ENCODE peak calls at places on chromosomes 1 and 21, in four cellular contexts. X, V, L and S are unnamed samples.

GRCh38 chr1:24022611-24023359 is 42.7 kb upstream of the SRSF10 start:
- DNase-seq in V (peak), L (peak), X (peak), S (no peak)

GRCh38 chr1:9115656-9116205 is 13.2 kb downstream of the GPR157 start:
- DNase-seq in V (no peak), L (no peak), X (peak), S (no peak)

GRCh38 chr1:211951856-211952255 is 83.5 kb downstream of the INTS7 start:
- DNase-seq in X (peak), L (peak), V (no peak), S (no peak)

GRCh38 chr1:47437518-47438320 is at the start of gene FOXD2:
- DNase-seq in V (peak), L (peak), X (peak), S (peak)

GRCh38 chr1:188295157-188295556 is 1466.4 kb downstream of the PLA2G4A start:
- DNase-seq in L (no peak), V (no peak), X (no peak), S (no peak)

GRCh38 chr1:145758116-145758515 is 38.8 kb downstream of the CD160 start:
- DNase-seq in V (no peak), X (no peak), L (no peak), S (no peak)

GRCh38 chr1:115977481-115978258 is 1.4 kb downstream of the SLC22A15 start:
- DNase-seq in V (no peak), L (peak), X (peak), S (no peak)

GRCh38 chr21:45515241-45516061 is 26.8 kb downstream of the SLC19A1 start:
- DNase-seq in V (peak), X (no peak), L (no peak), S (peak)

GRCh38 chr1:101026394-101026788 is 807 bp upstream of the DPH5 start:
- DNase-seq in L (no peak), X (no peak), V (no peak), S (no peak)

GRCh38 chr1:245475961-245476522 is 321.3 kb downstream of the KIF26B start:
- DNase-seq in V (no peak), X (no peak), L (no peak), S (no peak)

GRCh38 chr1:62395291-62395690 is 41.6 kb upstream of the USP1 start:
- DNase-seq in L (no peak), V (no peak), X (no peak), S (no peak)

GRCh38 chr1:166302919-166303758 is 136.3 kb upstream of the FAM78B start:
- DNase-seq in X (no peak), V (no peak), L (no peak), S (no peak)

GRCh38 chr1:209104646-209105045 is 478.9 kb upstream of the CAMK1G start:
- DNase-seq in X (no peak), L (no peak), V (no peak), S (no peak)

GRCh38 chr1:5488448-5488847 is 503.8 kb downstream of the NPHP4 start:
- DNase-seq in V (no peak), L (no peak), X (no peak), S (no peak)

GRCh38 chr1:106536741-106537140 is 519.7 kb upstream of the PRMT6 start:
- DNase-seq in V (no peak), X (no peak), L (no peak), S (no peak)

GRCh38 chr1:70075751-70076150 is 129.6 kb downstream of the LRRC40 start:
- DNase-seq in X (no peak), L (no peak), V (no peak), S (no peak)

GRCh38 chr21:14353712-14354111 is 29.2 kb downstream of the HSPA13 start:
- DNase-seq in V (no peak), X (no peak), L (no peak), S (no peak)

GRCh38 chr21:14614287-14614686 is 68.2 kb upstream of the SAMSN1 start:
- DNase-seq in V (no peak), L (no peak), X (no peak), S (no peak)

GRCh38 chr1:195766709-195767108 is 841.5 kb downstream of the KCNT2 start:
- DNase-seq in V (no peak), L (peak), X (peak), S (no peak)

GRCh38 chr21:25240974-25241373 is 366.3 kb downstream of the MRPL39 start:
- DNase-seq in V (no peak), X (no peak), L (no peak), S (no peak)

GRCh38 chr1:201137579-201138310 is 10.8 kb upstream of the ASCL5 start:
- DNase-seq in X (peak), V (peak), L (peak), S (peak)

GRCh38 chr1:247111259-247111635 is 7.1 kb upstream of the ZNF669 start:
- DNase-seq in X (no peak), L (no peak), V (no peak), S (peak)

GRCh38 chr1:225819346-225820192 is 9.6 kb downstream of the EPHX1 start:
- DNase-seq in X (no peak), V (no peak), L (peak), S (no peak)
- TF ChIP-seq CTCF in X (no peak), V (no peak), L (no peak), S (no peak)

GRCh38 chr1:156859523-156860112 is 701 bp upstream of the INSRR start:
- DNase-seq in V (no peak), X (peak), L (peak), S (no peak)

GRCh38 chr1:156860113-156860638 is 489 bp upstream of the NTRK1 start:
- DNase-seq in V (peak), L (peak), X (peak), S (no peak)

GRCh38 chr1:156858959-156859522 is at the start of gene INSRR:
- DNase-seq in V (no peak), X (no peak), L (peak), S (no peak)

GRCh38 chr1:156857532-156857931 is 1.4 kb downstream of the INSRR start:
- DNase-seq in L (no peak), V (no peak), X (no peak), S (no peak)

GRCh38 chr1:156858555-156858956 is 361 bp downstream of the INSRR start:
- DNase-seq in X (no peak), V (no peak), L (no peak), S (no peak)
- H3K4me3 ChIP-seq in X (no peak), V (peak), L (no peak), S (no peak)

GRCh38 chr1:230794431-230794830 is 47.2 kb downstream of the CAPN9 start:
- DNase-seq in L (no peak), V (no peak), X (no peak), S (no peak)

GRCh38 chr1:230794871-230795645 is 47.9 kb downstream of the CAPN9 start:
- DNase-seq in V (no peak), L (no peak), X (no peak), S (no peak)

GRCh38 chr1:230793463-230793745 is 46.2 kb downstream of the CAPN9 start:
- DNase-seq in V (no peak), X (no peak), L (no peak), S (no peak)

GRCh38 chr1:230791986-230792564 is 44.9 kb downstream of the CAPN9 start:
- DNase-seq in V (no peak), L (no peak), X (no peak), S (no peak)

DNA sequence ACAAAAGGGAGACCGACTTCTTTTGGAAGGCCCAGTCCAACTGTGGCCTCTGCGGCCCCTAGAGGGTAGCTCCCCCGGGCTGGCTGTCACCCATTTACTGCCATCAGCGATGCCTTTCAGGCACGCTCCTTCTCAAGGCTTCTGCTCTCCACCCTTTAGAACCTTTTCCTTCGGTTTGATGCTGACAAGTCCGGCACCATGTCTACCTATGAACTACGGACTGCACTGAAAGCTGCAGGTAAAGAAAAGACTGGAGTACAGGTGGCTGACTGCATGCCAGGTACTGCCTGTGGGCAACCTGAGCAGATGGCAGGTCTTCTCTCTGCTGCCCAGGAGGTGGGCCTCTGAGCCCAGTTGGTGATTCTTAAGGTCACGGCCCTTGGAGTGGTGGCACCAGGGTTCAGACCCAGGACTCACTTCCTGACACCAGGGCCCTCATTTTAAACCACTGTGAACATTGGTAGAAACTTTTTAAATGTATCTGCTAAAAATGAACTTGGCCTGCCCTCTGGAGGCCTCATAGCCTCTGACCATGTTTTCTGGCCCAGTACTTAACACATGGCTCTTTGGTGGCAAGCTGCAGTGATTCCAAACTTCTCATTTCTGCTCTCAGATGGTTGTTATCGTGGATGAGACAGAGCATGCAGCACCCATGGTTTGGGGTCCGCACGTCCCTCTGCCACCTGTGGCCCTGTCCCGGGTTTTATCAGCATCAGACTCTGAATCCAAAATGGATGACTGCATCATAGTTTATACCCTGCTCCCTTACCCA is 45.7 kb downstream of the CAPN9 start:
- DNase-seq in L (peak), V (no peak), X (peak), S (no peak)
- TF ChIP-seq CTCF in L (no peak), V (no peak), X (peak), S (no peak)

GRCh38 chr1:172145231-172145651 is 275.2 kb upstream of the C1orf105 start:
- DNase-seq in X (peak), V (no peak), L (peak), S (no peak)
- H3K4me3 ChIP-seq in X (peak), V (peak), L (peak), S (no peak)

DNA sequence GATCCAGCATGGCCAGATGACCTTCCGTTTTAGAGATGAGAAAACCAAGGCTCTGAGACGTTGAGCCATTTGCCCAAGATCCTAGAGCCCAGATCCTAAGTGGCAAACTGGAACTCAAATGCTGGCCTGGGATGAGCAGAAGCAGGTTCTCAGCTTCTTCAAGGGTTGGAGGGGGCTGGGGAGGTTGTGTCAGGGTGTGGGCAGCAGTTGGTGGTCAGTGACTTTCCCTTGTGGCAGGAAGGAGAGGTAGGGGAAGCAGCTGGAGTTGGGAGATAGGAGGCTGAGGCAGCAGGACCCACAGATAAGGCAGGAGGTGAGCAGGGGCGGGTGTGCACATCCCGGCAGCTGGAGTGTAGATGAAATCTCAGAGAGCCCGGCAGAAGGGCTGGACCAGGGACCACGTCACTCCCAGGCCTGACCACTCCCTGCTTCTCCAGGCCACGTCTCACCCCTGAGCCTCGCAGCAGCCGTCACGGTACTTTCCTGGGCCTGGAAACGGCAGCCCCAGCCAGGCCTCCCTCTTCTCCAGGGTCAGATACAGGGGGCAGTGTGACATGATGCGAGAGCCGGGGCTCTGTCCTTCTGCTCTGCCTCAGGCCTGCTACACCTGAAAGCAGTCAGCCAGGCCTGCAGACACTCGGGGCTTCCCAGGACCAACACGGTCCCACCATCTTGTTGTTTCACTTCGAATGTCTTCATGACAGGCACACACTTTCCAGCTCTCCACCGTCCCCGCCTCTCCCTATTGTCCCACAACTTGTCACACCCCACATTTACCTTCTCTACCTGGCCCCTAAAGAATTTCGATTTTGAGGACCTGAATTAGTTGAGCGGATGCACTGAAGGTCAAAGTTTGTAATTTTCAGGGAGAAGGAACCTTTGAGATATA is 11.5 kb upstream of the LAPTM5 start:
- DNase-seq in V (no peak), L (no peak), X (peak), S (no peak)
- TF ChIP-seq CTCF in V (no peak), L (no peak), X (no peak), S (no peak)

DNA sequence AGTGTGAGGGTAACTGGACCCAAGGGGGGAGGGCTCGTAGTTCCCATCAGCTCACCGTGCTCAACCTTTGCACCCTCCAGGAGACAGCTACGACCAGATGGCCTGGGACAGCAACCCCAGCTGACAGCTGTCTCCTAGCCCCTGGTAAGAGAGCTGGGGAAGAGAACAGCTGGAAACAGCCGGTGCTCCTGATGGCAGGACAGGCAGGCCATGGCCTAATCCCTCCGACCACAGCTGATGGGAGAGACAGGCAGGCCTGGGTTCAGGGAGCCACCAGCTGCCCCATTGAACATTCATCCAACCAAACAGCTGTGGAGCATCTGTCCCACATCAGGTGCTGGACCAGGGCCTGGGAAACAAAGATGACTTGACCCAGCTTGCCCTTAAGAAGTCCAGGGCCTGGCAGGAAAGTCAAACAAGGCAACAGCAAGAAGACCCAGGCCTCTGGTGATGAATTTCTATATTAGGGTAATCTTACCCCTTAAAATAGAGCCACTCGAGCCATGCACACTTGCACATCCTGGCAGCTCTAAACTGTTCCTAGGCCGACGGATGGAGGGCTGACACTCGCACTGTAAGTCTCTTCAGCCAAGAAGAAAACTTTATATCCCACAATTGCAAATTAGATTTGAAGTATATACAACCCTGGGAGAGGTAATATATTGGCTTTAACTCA is 12.2 kb downstream of the OLFML2B start:
- DNase-seq in X (no peak), V (no peak), L (no peak), S (no peak)
- H3K4me3 ChIP-seq in X (no peak), V (no peak), L (no peak), S (no peak)

GRCh38 chr1:181482521-181483083 is 715 bp upstream of the CACNA1E start:
- DNase-seq in V (peak), X (no peak), L (peak), S (peak)
- TF ChIP-seq CTCF in V (no peak), X (no peak), L (no peak), S (no peak)

DNA sequence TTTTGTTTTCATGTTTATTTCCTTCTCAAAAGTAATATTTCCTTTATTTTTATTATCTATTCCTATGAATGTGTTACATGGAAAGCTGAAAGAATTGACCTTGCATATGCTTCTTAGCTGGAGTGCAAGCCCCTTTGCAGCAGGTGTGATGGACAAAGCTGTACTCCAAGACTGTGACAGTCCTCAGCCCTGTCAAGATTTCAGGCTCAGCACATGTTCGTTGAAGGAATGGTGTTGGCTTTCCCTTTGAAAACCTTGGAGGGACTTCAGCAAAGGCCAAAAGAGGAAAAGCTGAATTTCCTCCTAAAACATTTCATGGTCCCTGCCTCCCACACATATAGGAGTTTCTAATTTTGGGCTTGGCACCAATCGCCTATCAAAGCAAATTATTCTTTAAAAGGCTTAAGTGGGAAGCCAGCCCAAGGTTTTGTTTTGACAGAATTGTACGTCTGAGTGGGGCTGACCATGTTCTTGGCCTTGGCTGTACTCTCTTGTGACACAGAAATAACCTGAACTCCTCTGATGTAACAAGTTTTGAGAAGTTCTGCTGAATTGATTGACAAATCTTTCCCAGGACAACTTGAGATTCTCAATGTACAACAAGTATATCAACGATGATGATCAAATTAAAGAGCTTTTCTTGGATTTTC is 135.5 kb upstream of the ZNF648 start:
- DNase-seq in V (no peak), L (no peak), X (no peak), S (no peak)
- H3K4me3 ChIP-seq in V (peak), L (no peak), X (no peak), S (no peak)

GRCh38 chr1:7120863-7121621 is 335.8 kb downstream of the CAMTA1 start:
- DNase-seq in X (no peak), V (no peak), L (no peak), S (no peak)

GRCh38 chr1:7113822-7114221 is 328.6 kb downstream of the CAMTA1 start:
- DNase-seq in V (no peak), X (no peak), L (no peak), S (no peak)

GRCh38 chr1:7116001-7116400 is 330.7 kb downstream of the CAMTA1 start:
- DNase-seq in V (no peak), L (no peak), X (no peak), S (no peak)

GRCh38 chr1:7117599-7118281 is 332.5 kb downstream of the CAMTA1 start:
- DNase-seq in L (peak), V (peak), X (peak), S (no peak)

GRCh38 chr1:7117265-7117598 is 332.0 kb downstream of the CAMTA1 start:
- DNase-seq in V (no peak), L (no peak), X (no peak), S (no peak)
- TF ChIP-seq CTCF in V (no peak), L (no peak), X (no peak), S (no peak)

GRCh38 chr1:66752000-66752592 is at the start of gene DYNLT5:
- DNase-seq in L (peak), X (peak), V (peak), S (peak)
- H3K4me3 ChIP-seq in L (peak), X (peak), V (peak), S (peak)